ENCODE peak calls at places on chromosomes 5 and 9, in five cellular contexts. E is small intestine, V is brain microvascular endothelial cell, F is body of pancreas, L is BE2C. U is an unnamed sample.
A peak's percentile ranks its signal among the peaks of the same experiment; 100 is the strongest.

GRCh38 chr9:77906991-77907390 is 124.6 kb downstream of the GNAQ start:
- DNase-seq in E (no peak), V (no peak), F (no peak), L (no peak), U (no peak)

GRCh38 chr9:126151671-126152050 is 175.0 kb upstream of the MVB12B start:
- DNase-seq in E (peak; percentile 23), V (no peak), F (no peak), L (no peak), U (no peak)

GRCh38 chr5:88140396-88140862 is 128.2 kb downstream of the TMEM161B start:
- DNase-seq in E (no peak), V (no peak), F (no peak), L (no peak), U (no peak)

GRCh38 chr9:69835412-69836080 is 14.9 kb downstream of the CFAP95 start:
- DNase-seq in E (no peak), V (no peak), F (no peak), L (no peak), U (no peak)

GRCh38 chr9:34589656-34590375 is at the start of gene CNTFR:
- DNase-seq in E (no peak), V (no peak), F (no peak), L (peak; percentile 77), U (no peak)

GRCh38 chr5:135707302-135707701 is 127.2 kb upstream of the SLC25A48 start:
- DNase-seq in E (no peak), V (no peak), F (no peak), L (no peak), U (no peak)

GRCh38 chr5:153744751-153745150 is 254.3 kb downstream of the GRIA1 start:
- DNase-seq in E (no peak), V (no peak), F (no peak), L (no peak), U (no peak)

GRCh38 chr9:33750307-33750838 is 45.0 kb upstream of the PRSS3 start:
- DNase-seq in E (peak; percentile 64), V (peak; percentile 25), F (no peak), L (peak; percentile 85), U (no peak)

GRCh38 chr9:14846871-14847311 is 63.3 kb downstream of the FREM1 start:
- DNase-seq in E (peak; percentile 35), V (peak; percentile 64), F (peak; percentile 34), L (peak; percentile 90), U (no peak)

GRCh38 chr9:35616681-35617459 is 1.3 kb downstream of the CD72 start:
- DNase-seq in E (peak; percentile 51), V (peak; percentile 43), F (peak; percentile 72), L (peak; percentile 61), U (no peak)

GRCh38 chr5:171534009-171534895 is 114.8 kb downstream of the FGF18 start:
- DNase-seq in E (no peak), V (no peak), F (no peak), L (no peak), U (no peak)

GRCh38 chr9:33082538-33083326 is 6.3 kb upstream of the SMU1 start:
- DNase-seq in E (no peak), V (no peak), F (no peak), L (no peak), U (no peak)

GRCh38 chr5:90571147-90571773 is 12.7 kb downstream of the ADGRV1 start:
- DNase-seq in E (no peak), V (no peak), F (no peak), L (no peak), U (no peak)

GRCh38 chr5:149464796-149465489 is 85.9 kb upstream of the IL17B start:
- DNase-seq in E (peak; percentile 83), V (no peak), F (peak; percentile 25), L (no peak), U (no peak)

GRCh38 chr5:19853616-19854240 is 134.3 kb downstream of the CDH18 start:
- DNase-seq in E (no peak), V (no peak), F (no peak), L (no peak), U (peak; percentile 16)

GRCh38 chr5:179437341-179438001 is 92.2 kb upstream of the ADAMTS2 start:
- DNase-seq in E (no peak), V (no peak), F (no peak), L (peak; percentile 68), U (no peak)

GRCh38 chr9:130144703-130145102 is 27.5 kb upstream of the NCS1 start:
- DNase-seq in E (peak; percentile 33), V (no peak), F (peak; percentile 32), L (no peak), U (no peak)

GRCh38 chr5:142441638-142442037 is 116.8 kb upstream of the SPRY4 start:
- DNase-seq in E (no peak), V (no peak), F (no peak), L (no peak), U (no peak)

GRCh38 chr5:138282918-138283742 is 8.7 kb upstream of the GFRA3 start:
- DNase-seq in E (peak; percentile 44), V (peak; percentile 70), F (peak; percentile 72), L (peak; percentile 65), U (peak; percentile 18)

GRCh38 chr5:57082441-57083067 is 91.3 kb upstream of the GPBP1 start:
- DNase-seq in E (peak; percentile 80), V (peak; percentile 5), F (no peak), L (no peak), U (no peak)

GRCh38 chr5:123098767-123099513 is 9.9 kb downstream of the PRDM6 start:
- DNase-seq in E (no peak), V (no peak), F (no peak), L (no peak), U (no peak)

GRCh38 chr5:123097871-123098735 is 9.1 kb downstream of the PRDM6 start:
- DNase-seq in E (no peak), V (no peak), F (no peak), L (no peak), U (no peak)

GRCh38 chr5:123097483-123097870 is 8.4 kb downstream of the PRDM6 start:
- DNase-seq in E (no peak), V (no peak), F (no peak), L (no peak), U (no peak)

GRCh38 chr5:123095694-123096120 is 6.7 kb downstream of the PRDM6 start:
- DNase-seq in E (no peak), V (no peak), F (no peak), L (no peak), U (no peak)

GRCh38 chr5:123099514-123100151 is 10.6 kb downstream of the PRDM6 start:
- DNase-seq in E (no peak), V (no peak), F (no peak), L (peak; percentile 48), U (no peak)
- H3K4me3 ChIP-seq in E (no peak overlapping the region), V (peak overlapping the region; percentile 35), F (peak overlapping the region; percentile 3), L (no peak overlapping the region), U (peak overlapping the region; percentile 13)

DNA sequence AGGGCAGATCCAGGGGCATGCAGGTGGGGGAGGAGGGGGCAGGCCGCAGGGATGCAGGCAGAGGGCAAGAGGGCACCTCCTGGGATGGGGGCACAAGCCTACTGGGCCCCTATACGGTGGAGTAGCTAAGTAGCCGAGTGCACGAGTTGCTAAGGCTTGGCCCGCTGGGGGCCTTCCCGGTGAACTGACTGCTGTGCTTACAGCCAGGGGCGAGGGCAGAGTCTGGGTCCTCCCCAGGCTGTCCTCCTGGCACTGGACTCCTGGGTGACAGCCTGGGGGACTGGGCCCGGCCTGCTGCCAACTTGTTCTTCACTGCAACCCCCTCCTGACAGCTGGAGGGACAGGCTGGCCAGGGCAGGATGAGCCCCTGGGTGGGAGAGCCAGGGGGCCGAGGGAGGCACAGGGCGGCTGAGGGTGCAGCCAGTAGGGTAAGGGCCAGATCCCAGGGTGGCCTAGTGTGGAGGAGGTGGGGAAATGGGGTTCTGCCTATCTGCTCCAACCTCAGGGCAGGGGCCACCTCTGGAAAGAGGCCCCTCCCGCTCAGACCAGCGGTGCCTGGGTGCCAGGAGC is 1.7 kb upstream of the EGFL7 start:
- DNase-seq in E (no peak), V (no peak), F (no peak), L (no peak), U (no peak)
- H3K4me3 ChIP-seq in E (no peak overlapping the region), V (no peak overlapping the region), F (no peak overlapping the region), L (no peak overlapping the region), U (no peak overlapping the region)

GRCh38 chr9:72361227-72361626 is 3.8 kb downstream of the ZFAND5 start:
- DNase-seq in E (no peak), V (no peak), F (no peak), L (no peak), U (no peak)
- H3K4me3 ChIP-seq in E (no peak overlapping the region), V (peak overlapping the region; percentile 92), F (peak overlapping the region; percentile 72), L (peak overlapping the region; percentile 1), U (peak overlapping the region; percentile 84)

GRCh38 chr9:97907632-97908031 is 14.7 kb downstream of the TRMO start:
- DNase-seq in E (no peak), V (no peak), F (no peak), L (no peak), U (no peak)

GRCh38 chr9:97905228-97905627 is 17.1 kb downstream of the TRMO start:
- DNase-seq in E (peak; percentile 25), V (no peak), F (no peak), L (no peak), U (no peak)

GRCh38 chr9:97904725-97905124 is 17.6 kb downstream of the TRMO start:
- DNase-seq in E (peak; percentile 13), V (no peak), F (no peak), L (no peak), U (no peak)

GRCh38 chr9:97907051-97907450 is 15.2 kb downstream of the TRMO start:
- DNase-seq in E (no peak), V (no peak), F (no peak), L (no peak), U (no peak)

DNA sequence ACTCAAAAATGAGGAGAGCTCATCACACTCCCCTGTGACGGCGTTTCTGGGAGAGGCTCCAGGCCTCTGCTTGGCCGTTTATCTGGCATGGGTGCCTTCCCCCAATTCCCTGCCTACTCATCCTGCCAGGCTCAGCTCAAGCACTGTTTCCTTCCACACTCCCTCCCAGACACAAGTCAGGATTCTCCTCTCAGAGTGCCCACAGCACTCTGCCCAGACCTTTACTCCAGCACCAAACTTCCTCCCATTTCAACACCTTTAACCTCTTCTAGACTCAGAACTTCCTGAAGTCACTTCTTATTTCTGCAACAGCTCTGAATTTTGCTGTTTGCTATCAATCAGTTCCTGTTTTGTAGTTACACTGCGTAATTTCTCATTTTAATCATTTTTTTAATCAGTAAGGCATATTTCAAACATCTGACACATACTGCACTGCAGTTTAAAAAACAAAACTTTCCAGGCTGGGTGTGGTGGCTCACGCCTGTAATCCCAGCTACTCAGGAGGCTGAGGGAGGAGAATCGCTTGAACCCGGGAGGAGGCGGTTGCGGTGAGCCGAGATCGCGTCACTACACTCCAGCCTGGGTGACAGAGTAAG is 16.0 kb downstream of the TRMO start:
- DNase-seq in E (no peak), V (no peak), F (no peak), L (no peak), U (no peak)
- H3K4me3 ChIP-seq in E (no peak overlapping the region), V (no peak overlapping the region), F (no peak overlapping the region), L (no peak overlapping the region), U (no peak overlapping the region)

DNA sequence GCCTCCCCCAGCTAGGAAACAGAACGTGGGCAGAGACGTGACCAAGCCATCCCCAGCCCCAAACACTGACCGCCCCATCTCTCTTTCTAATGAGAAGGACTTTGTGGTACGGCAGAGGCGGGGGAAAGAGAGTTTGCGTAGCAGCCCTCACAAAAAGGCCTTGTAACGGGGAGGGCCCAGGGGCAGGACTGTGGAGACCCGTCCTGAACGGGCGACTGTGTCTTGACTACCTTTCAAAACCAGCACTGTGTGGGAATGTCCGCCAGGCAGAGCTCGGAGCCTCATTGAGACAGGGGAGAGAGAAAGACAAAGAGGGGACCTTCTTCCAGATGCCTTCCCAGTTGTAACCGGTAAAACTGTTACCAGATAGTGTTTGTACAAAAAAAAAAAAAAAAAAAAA is 29.7 kb downstream of the CD180 start:
- DNase-seq in E (no peak), V (no peak), F (no peak), L (no peak), U (no peak)
- H3K4me3 ChIP-seq in E (no peak overlapping the region), V (peak overlapping the region; percentile 26), F (no peak overlapping the region), L (no peak overlapping the region), U (no peak overlapping the region)

U was measured in skeletal muscle cell.